ENCODE peak calls at places on chromosomes 5 and 9, in nine cellular contexts. T is A549, I is GM23338, C is GM12878, W is HepG2, P is SK-N-SH, H is Panc1, A is HCT116, X is K562. Z is an unnamed sample.
A peak's percentile ranks its signal among the peaks of the same experiment; 100 is the strongest.

GRCh38 chr5:135446186-135446585 is 962 bp downstream of the DCANP1 start:
- DNase-seq in T (no peak), I (no peak), C (no peak), W (no peak), P (no peak), H (no peak), A (no peak), X (no peak), Z (no peak)

GRCh38 chr5:168472329-168472728 is 13.9 kb upstream of the RARS1 start:
- DNase-seq in T (peak; percentile 23), I (peak; percentile 25), C (no peak), W (no peak), P (no peak), H (no peak), A (no peak), X (peak; percentile 23), Z (no peak)

GRCh38 chr9:88722753-88723152 is 187.8 kb downstream of the NXNL2 start:
- DNase-seq in T (peak; percentile 53), I (peak; percentile 54), C (no peak), W (no peak), P (no peak), H (no peak), A (no peak), X (no peak), Z (no peak)

GRCh38 chr9:137278061-137278912 is 761 bp downstream of the TOR4A start:
- DNase-seq in T (no peak), I (peak; percentile 69), C (no peak), W (no peak), P (peak; percentile 27), H (no peak), A (no peak), X (peak; percentile 72), Z (no peak)

GRCh38 chr9:119370816-119371215 is 1.6 kb upstream of the BRINP1 start:
- DNase-seq in T (peak; percentile 13), I (peak; percentile 87), C (no peak), W (peak; percentile 4), P (no peak), H (no peak), A (no peak), X (peak; percentile 8), Z (no peak)

GRCh38 chr9:120733190-120733589 is 18.9 kb upstream of the MEGF9 start:
- DNase-seq in T (no peak), I (no peak), C (no peak), W (peak; percentile 82), P (no peak), H (no peak), A (no peak), X (no peak), Z (no peak)

GRCh38 chr5:112159435-112159834 is 259.6 kb downstream of the EPB41L4A start:
- DNase-seq in T (no peak), I (no peak), C (no peak), W (no peak), P (no peak), H (no peak), A (no peak), X (no peak), Z (no peak)

GRCh38 chr9:2686884-2687283 is 30.4 kb upstream of the KCNV2 start:
- DNase-seq in T (no peak), I (peak; percentile 22), C (no peak), W (no peak), P (no peak), H (no peak), A (no peak), X (no peak), Z (no peak)

GRCh38 chr5:129460951-129461815 is 1.1 kb downstream of the ADAMTS19 start:
- DNase-seq in T (peak; percentile 23), I (peak; percentile 82), C (no peak), W (no peak), P (peak; percentile 71), H (no peak), A (no peak), X (peak; percentile 4), Z (peak; percentile 1)

GRCh38 chr5:16869821-16870796 is 66.0 kb downstream of the MYO10 start:
- DNase-seq in T (peak; percentile 57), I (no peak), C (no peak), W (no peak), P (no peak), H (no peak), A (peak; percentile 71), X (no peak), Z (no peak)

GRCh38 chr5:110542949-110543348 is 183.5 kb downstream of the TMEM232 start:
- DNase-seq in T (no peak), I (no peak), C (no peak), W (no peak), P (no peak), H (no peak), A (no peak), X (no peak), Z (no peak)

GRCh38 chr5:173435543-173435942 is 107.3 kb upstream of the STC2 start:
- DNase-seq in T (no peak), I (peak; percentile 43), C (no peak), W (no peak), P (no peak), H (no peak), A (no peak), X (no peak), Z (no peak)

GRCh38 chr5:34484190-34484589 is 171.9 kb upstream of the RAI14 start:
- DNase-seq in T (no peak), I (no peak), C (no peak), W (no peak), P (no peak), H (no peak), A (no peak), X (no peak), Z (no peak)
- H3K27ac ChIP-seq in T (no peak overlapping the region), I (no peak overlapping the region), C (no peak overlapping the region), W (no peak overlapping the region), P (no peak overlapping the region), H (no peak overlapping the region), A (no peak overlapping the region), X (no peak overlapping the region), Z (no peak overlapping the region)

GRCh38 chr5:125412561-125413535 is 666.4 kb upstream of the ZNF608 start:
- DNase-seq in T (peak; percentile 34), I (peak; percentile 85), C (no peak), W (peak; percentile 4), P (peak; percentile 73), H (no peak), A (no peak), X (no peak), Z (no peak)
- TF ChIP-seq REST in T (no peak), I (no peak), C (no peak), W (no peak), P (no peak), H (no peak), A (no peak), X (no peak), Z (no peak)

DNA sequence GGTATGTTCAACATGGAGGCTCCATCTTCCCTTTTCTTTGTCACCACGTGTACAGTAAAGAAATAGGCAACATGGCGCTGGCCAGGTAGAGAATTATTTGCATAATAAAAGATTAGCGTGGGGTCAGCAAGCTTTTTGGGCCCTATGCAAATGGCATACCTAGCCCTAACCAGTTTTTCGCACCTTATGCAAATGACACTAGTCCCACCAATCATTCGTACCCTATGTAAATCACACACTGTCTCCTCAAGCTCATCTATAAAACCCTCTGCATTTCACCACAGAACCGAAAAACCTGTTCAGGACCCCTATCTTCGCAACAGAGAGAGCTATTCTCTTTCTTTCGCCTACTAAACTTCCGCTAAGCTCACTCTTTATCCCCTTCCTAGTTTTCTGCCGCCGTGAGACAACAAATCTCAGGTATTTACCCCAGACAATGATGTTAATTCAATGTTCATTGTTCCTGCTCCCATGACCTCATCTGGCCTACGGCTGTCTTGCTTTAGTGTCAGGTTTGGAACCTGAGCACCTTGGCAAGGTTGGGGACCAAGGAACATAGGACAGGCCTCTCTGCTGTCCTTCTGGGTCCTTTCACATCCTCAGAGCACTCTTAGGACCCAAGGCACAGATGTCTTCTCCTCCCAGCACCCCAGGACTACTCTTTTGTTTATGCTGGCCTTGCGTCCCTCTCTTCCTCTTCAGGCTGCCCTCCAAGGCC is 180.7 kb upstream of the RAI14 start:
- DNase-seq in T (no peak), I (peak; percentile 97), C (no peak), W (no peak), P (no peak), H (no peak), A (no peak), X (no peak), Z (no peak)
- H3K27ac ChIP-seq in T (no peak overlapping the region), I (peak overlapping the region; percentile 97), C (no peak overlapping the region), W (no peak overlapping the region), P (no peak overlapping the region), H (no peak overlapping the region), A (no peak overlapping the region), X (no peak overlapping the region), Z (no peak overlapping the region)

DNA sequence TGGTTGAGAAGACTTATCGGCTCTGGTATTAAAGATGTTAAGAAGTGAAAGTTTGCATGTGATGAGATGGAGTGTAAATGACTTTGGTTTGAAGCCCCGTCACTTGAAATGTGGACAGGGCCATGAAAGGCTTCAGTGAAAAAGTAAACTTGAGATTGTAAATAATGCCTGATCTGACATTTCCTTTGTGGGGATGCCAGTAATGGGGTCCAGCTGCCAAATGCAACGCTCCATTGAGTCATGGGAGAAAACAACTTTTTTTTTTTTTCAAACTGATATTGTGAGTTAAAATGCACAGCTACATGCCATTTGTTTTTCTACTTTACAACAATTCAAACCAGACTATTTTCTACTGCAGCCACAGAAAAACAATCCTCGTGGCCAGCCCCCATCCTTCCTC is 327.0 kb upstream of the TNC start:
- DNase-seq in T (no peak), I (no peak), C (no peak), W (no peak), P (no peak), H (no peak), A (no peak), X (no peak), Z (no peak)
- TF ChIP-seq REST in T (no peak), I (no peak), C (no peak), W (no peak), P (no peak), H (no peak), A (no peak), X (no peak), Z (no peak)

DNA sequence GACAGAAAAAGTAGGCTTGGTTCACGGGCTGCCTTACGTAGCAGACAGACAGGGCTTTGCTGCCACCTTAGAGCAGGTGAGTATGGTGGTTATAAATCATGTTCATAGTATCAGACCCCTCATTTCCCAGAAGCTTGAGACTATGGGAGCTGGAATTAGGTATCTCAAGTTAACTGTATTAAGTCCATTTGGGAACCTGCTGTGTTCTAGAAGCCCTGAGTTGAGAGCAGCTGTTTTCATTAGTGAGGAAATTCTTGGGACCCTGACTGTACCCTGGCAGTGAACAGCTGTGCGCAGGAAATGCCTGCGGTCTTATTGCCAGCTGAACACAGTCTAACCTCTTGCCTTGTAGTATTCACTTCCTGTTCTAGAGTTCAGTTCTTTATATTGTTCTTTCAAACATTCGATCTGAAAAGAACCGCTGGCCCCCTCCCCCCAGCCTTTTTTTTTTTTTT is 29.8 kb downstream of the UGCG start:
- DNase-seq in T (no peak), I (no peak), C (peak; percentile 86), W (no peak), P (no peak), H (no peak), A (no peak), X (no peak), Z (peak; percentile 52)
- H3K27ac ChIP-seq in T (peak overlapping the region; percentile 42), I (no peak overlapping the region), C (peak overlapping the region; percentile 75), W (no peak overlapping the region), P (no peak overlapping the region), H (peak overlapping the region; percentile 29), A (no peak overlapping the region), X (no peak overlapping the region), Z (no peak overlapping the region)

Z was measured in HL-60.